ENCODE peak calls at places on chromosomes 11 and 22, in ten cellular contexts. F, N, O, C, Y, I, M, W, Z and T are unnamed samples.

GRCh38 chr22:50691521-50691920 is 18.9 kb downstream of the SHANK3 start:
- DNase-seq in O (no peak), N (no peak), W (peak), I (peak), F (no peak), Y (peak), Z (no peak), M (peak), C (peak), T (no peak)

GRCh38 chr22:32396746-32397145 is 15.3 kb downstream of the RTCB start:
- DNase-seq in Z (no peak), F (no peak), C (no peak), W (no peak), O (no peak), M (no peak), I (no peak), Y (peak), N (no peak), T (no peak)

GRCh38 chr11:11416917-11417316 is 63.9 kb upstream of the CSNK2A3 start:
- DNase-seq in Z (no peak), W (no peak), N (no peak), Y (peak), I (no peak), F (no peak), O (no peak), M (no peak), C (no peak), T (no peak)

GRCh38 chr22:31192513-31192912 is 19.6 kb upstream of the LIMK2 start:
- DNase-seq in F (peak), Y (peak), I (no peak), N (no peak), O (no peak), Z (no peak), C (no peak), W (no peak), M (no peak), T (no peak)

GRCh38 chr11:4887591-4887990 is 5.9 kb downstream of the OR51T1 start:
- DNase-seq in C (no peak), W (no peak), Z (no peak), M (no peak), O (no peak), F (no peak), I (no peak), N (no peak), Y (no peak), T (no peak)

GRCh38 chr11:47443028-47443700 is 5.8 kb downstream of the RAPSN start:
- DNase-seq in N (no peak), F (no peak), C (no peak), Z (no peak), W (no peak), O (peak), Y (no peak), M (no peak), I (peak), T (no peak)

GRCh38 chr11:2581151-2581930 is 118.5 kb downstream of the KCNQ1OT1 start:
- DNase-seq in W (no peak), C (no peak), M (no peak), N (peak), Z (peak), I (no peak), F (no peak), Y (no peak), O (no peak), T (no peak)

GRCh38 chr22:22745225-22746060 is 101.0 kb downstream of the GGTLC2 start:
- DNase-seq in O (no peak), Y (peak), F (no peak), M (no peak), C (peak), W (peak), I (peak), Z (no peak), N (peak), T (peak)

GRCh38 chr11:34263462-34264186 is 94.2 kb downstream of the ABTB2 start:
- DNase-seq in M (no peak), F (no peak), N (no peak), Z (peak), I (no peak), C (no peak), O (no peak), Y (peak), W (no peak), T (peak)